ENCODE peak calls at places on chromosomes 13 and 19, in four cellular contexts. H is retina, Y is HFFc6, S is kidney tubule cell. C is an unnamed sample.

GRCh38 chr19:29714953-29715694 is at the start of gene C19orf12:
- DNase-seq in H (peak), S (peak), Y (no peak), C (peak)

GRCh38 chr19:43634516-43634876 is 5.2 kb downstream of the CADM4 start:
- DNase-seq in Y (no peak), H (no peak), S (no peak), C (no peak)

GRCh38 chr13:36124236-36124822 is 6.9 kb downstream of the DCLK1 start:
- DNase-seq in Y (peak), H (no peak), S (peak), C (no peak)

GRCh38 chr19:57559008-57559403 is 657 bp downstream of the ZNF550 start:
- DNase-seq in H (peak), Y (no peak), S (peak), C (peak)

GRCh38 chr19:30580673-30581072 is 208.5 kb downstream of the ZNF536 start:
- DNase-seq in Y (no peak), S (no peak), H (no peak), C (no peak)

GRCh38 chr13:81133066-81133465 is 792.1 kb upstream of the SPRY2 start:
- DNase-seq in H (no peak), Y (no peak), S (peak), C (peak)

GRCh38 chr13:30892966-30893365 is 13.1 kb upstream of the MEDAG start:
- DNase-seq in H (peak), S (peak), Y (peak), C (no peak)

GRCh38 chr19:39499082-39499642 is 415 bp downstream of the DLL3 start:
- DNase-seq in S (no peak), Y (no peak), H (peak), C (no peak)

GRCh38 chr19:45424191-45425058 is 708 bp upstream of the ERCC1 start:
- DNase-seq in H (no peak), S (peak), Y (peak), C (peak)

GRCh38 chr19:13902993-13903555 is 2.8 kb downstream of the BRME1 start:
- DNase-seq in H (no peak), Y (no peak), S (no peak), C (no peak)

GRCh38 chr19:4109626-4109945 is 14.3 kb downstream of the MAP2K2 start:
- DNase-seq in Y (no peak), H (no peak), S (no peak), C (no peak)

GRCh38 chr13:83895994-83896580 is 13.8 kb upstream of the SLITRK1 start:
- DNase-seq in H (no peak), S (peak), Y (peak), C (peak)

GRCh38 chr13:26534036-26534726 is 23.3 kb upstream of the WASF3 start:
- DNase-seq in Y (no peak), S (no peak), H (no peak), C (no peak)

GRCh38 chr13:33536639-33537425 is 251.3 kb upstream of the STARD13 start:
- DNase-seq in H (no peak), Y (peak), S (no peak), C (no peak)

GRCh38 chr19:43595605-43595998 is 332 bp downstream of the IRGQ start:
- DNase-seq in S (no peak), Y (peak), H (no peak), C (no peak)

GRCh38 chr13:99357149-99357596 is 50.0 kb upstream of the GPR183 start:
- DNase-seq in S (no peak), Y (peak), H (no peak), C (no peak)

GRCh38 chr13:99658266-99658991 is 157.2 kb downstream of the TM9SF2 start:
- DNase-seq in H (peak), Y (peak), S (peak), C (no peak)

GRCh38 chr19:49801966-49802661 is 11.0 kb downstream of the FUZ start:
- DNase-seq in H (peak), S (peak), Y (peak), C (peak)

GRCh38 chr19:6056801-6057650 is 53.3 kb downstream of the RFX2 start:
- DNase-seq in S (peak), H (peak), Y (peak), C (peak)

GRCh38 chr13:44422755-44423643 is 49.4 kb downstream of the SERP2 start:
- DNase-seq in Y (no peak), S (no peak), H (no peak), C (no peak)

C was measured in NCI-H226.